ENCODE peak calls at places on chromosomes 13 and 19, in seven cellular contexts. W, Z, C, E, P, J and V are unnamed samples.
A peak's percentile ranks its signal among the peaks of the same experiment; 100 is the strongest.

GRCh38 chr19:49864890-49865289 is 2.5 kb downstream of the PNKP start:
- DNase-seq in P (no peak), Z (no peak), W (no peak), C (no peak), E (no peak), J (no peak), V (no peak)

GRCh38 chr13:113506025-113506685 is 15.6 kb upstream of the DCUN1D2 start:
- DNase-seq in W (no peak), J (no peak), C (no peak), Z (no peak), P (no peak), E (peak; percentile 58), V (no peak)

GRCh38 chr19:2627319-2627829 is 75.1 kb downstream of the GNG7 start:
- DNase-seq in J (peak; percentile 93), C (no peak), E (peak; percentile 98), W (peak; percentile 95), P (no peak), Z (peak; percentile 83), V (peak; percentile 87)

GRCh38 chr13:105804561-105805190 is 730.8 kb downstream of the EFNB2 start:
- DNase-seq in W (no peak), Z (no peak), P (no peak), J (no peak), E (peak; percentile 63), C (no peak), V (peak; percentile 69)

GRCh38 chr13:104773775-104774174 is 1707.6 kb upstream of the SLC10A2 start:
- DNase-seq in Z (no peak), E (peak; percentile 82), P (peak; percentile 44), J (no peak), W (no peak), C (peak; percentile 22), V (peak; percentile 49)

GRCh38 chr13:67130444-67130843 is 99.7 kb downstream of the PCDH9 start:
- DNase-seq in W (no peak), Z (no peak), C (no peak), E (no peak), P (no peak), J (no peak), V (no peak)

GRCh38 chr19:5890099-5890498 is 13.5 kb downstream of the NDUFA11 start:
- DNase-seq in E (no peak), J (no peak), Z (no peak), P (no peak), C (no peak), W (no peak), V (no peak)

GRCh38 chr13:65966991-65967451 is 1263.1 kb downstream of the PCDH9 start:
- DNase-seq in Z (no peak), J (no peak), P (peak; percentile 48), W (no peak), C (peak; percentile 58), E (peak; percentile 76), V (peak; percentile 6)

GRCh38 chr19:48746738-48747575 is at the start of gene IZUMO1:
- DNase-seq in W (no peak), Z (peak; percentile 86), E (peak; percentile 92), C (no peak), J (peak; percentile 68), P (peak; percentile 58), V (peak; percentile 74)

GRCh38 chr13:50389726-50390125 is 374.5 kb downstream of the KCNRG start:
- DNase-seq in E (no peak), J (no peak), P (no peak), Z (no peak), W (no peak), C (no peak), V (no peak)

GRCh38 chr19:29867984-29868383 is 56.2 kb downstream of the CCNE1 start:
- DNase-seq in J (no peak), P (no peak), Z (no peak), E (no peak), W (no peak), C (no peak), V (no peak)

GRCh38 chr13:51245583-51245982 is 23.4 kb downstream of the FAM124A start:
- DNase-seq in P (no peak), Z (no peak), W (no peak), E (no peak), J (no peak), C (no peak), V (no peak)

GRCh38 chr13:109088101-109088500 is 458.7 kb downstream of the MYO16 start:
- DNase-seq in E (peak; percentile 8), P (no peak), C (no peak), W (no peak), Z (no peak), J (no peak), V (no peak)

GRCh38 chr19:35755550-35756371 is 1.1 kb downstream of the HSPB6 start:
- DNase-seq in P (no peak), Z (no peak), J (peak; percentile 87), C (no peak), W (peak; percentile 95), E (peak; percentile 87), V (no peak)

GRCh38 chr13:74210693-74211393 is 76.6 kb upstream of the KLF12 start:
- DNase-seq in Z (no peak), C (no peak), J (peak; percentile 65), P (no peak), W (no peak), E (peak; percentile 88), V (peak; percentile 55)

GRCh38 chr13:40562975-40563349 is 103.5 kb downstream of the FOXO1 start:
- DNase-seq in E (peak; percentile 46), J (no peak), Z (no peak), W (no peak), P (no peak), C (no peak), V (peak; percentile 35)

GRCh38 chr13:105918842-105919741 is 616.4 kb downstream of the EFNB2 start:
- DNase-seq in E (peak; percentile 75), W (no peak), Z (peak; percentile 15), C (no peak), J (no peak), P (peak; percentile 11), V (peak; percentile 6)

GRCh38 chr13:59531571-59532091 is 632.1 kb downstream of the DIAPH3 start:
- DNase-seq in C (peak; percentile 25), Z (peak; percentile 62), W (no peak), P (peak; percentile 35), J (peak; percentile 83), E (peak; percentile 85), V (peak; percentile 89)

GRCh38 chr13:35164324-35164932 is 222.4 kb downstream of the NBEA start:
- DNase-seq in Z (no peak), J (no peak), E (peak; percentile 63), C (no peak), P (no peak), W (no peak), V (no peak)

GRCh38 chr19:41427647-41428480 is 690 bp upstream of the B3GNT8 start:
- DNase-seq in Z (no peak), P (no peak), C (no peak), J (peak; percentile 52), E (peak; percentile 22), W (no peak), V (no peak)
- H3K4me3 ChIP-seq in Z (peak overlapping the region; percentile 40), P (peak overlapping the region; percentile 39), C (peak overlapping the region; percentile 25), J (peak overlapping the region; percentile 63), E (peak overlapping the region; percentile 51), W (peak overlapping the region; percentile 71), V (peak overlapping the region; percentile 37)

DNA sequence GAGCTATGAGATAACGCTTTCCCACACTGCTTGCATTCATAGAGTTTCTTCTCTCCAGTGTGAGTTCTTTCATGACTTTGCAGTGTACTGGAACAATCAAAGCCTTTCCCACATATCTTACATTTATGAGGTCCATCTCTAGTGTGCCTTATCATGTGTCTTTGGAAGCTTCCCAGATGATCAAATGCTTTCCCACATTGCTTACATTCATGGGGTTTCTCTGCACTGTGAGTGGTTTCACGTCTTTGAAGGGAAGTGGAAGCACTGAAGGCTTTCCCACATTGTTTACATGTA is 14.9 kb upstream of the ZNF442 start:
- DNase-seq in E (no peak), J (no peak), W (no peak), P (no peak), Z (no peak), C (no peak), V (no peak)
- H3K4me3 ChIP-seq in E (no peak overlapping the region), J (no peak overlapping the region), W (no peak overlapping the region), P (no peak overlapping the region), Z (no peak overlapping the region), C (no peak overlapping the region), V (no peak overlapping the region)

GRCh38 chr19:8308891-8309291 is 733 bp upstream of the CD320 start:
- DNase-seq in J (no peak), W (no peak), C (no peak), E (no peak), Z (peak; percentile 11), P (no peak), V (no peak)
- H3K4me3 ChIP-seq in J (peak overlapping the region; percentile 61), W (peak overlapping the region; percentile 83), C (no peak overlapping the region), E (peak overlapping the region; percentile 67), Z (peak overlapping the region; percentile 73), P (peak overlapping the region; percentile 3), V (peak overlapping the region; percentile 56)

GRCh38 chr13:54357284-54357933 is 1328.8 kb downstream of the OLFM4 start:
- DNase-seq in P (no peak), Z (no peak), E (no peak), W (no peak), J (no peak), C (no peak), V (no peak)

GRCh38 chr13:54361460-54361859 is 1332.8 kb downstream of the OLFM4 start:
- DNase-seq in J (no peak), P (no peak), E (no peak), Z (no peak), C (no peak), W (no peak), V (no peak)

GRCh38 chr13:54356209-54356608 is 1327.6 kb downstream of the OLFM4 start:
- DNase-seq in C (no peak), E (no peak), Z (no peak), P (no peak), J (no peak), W (no peak), V (no peak)

DNA sequence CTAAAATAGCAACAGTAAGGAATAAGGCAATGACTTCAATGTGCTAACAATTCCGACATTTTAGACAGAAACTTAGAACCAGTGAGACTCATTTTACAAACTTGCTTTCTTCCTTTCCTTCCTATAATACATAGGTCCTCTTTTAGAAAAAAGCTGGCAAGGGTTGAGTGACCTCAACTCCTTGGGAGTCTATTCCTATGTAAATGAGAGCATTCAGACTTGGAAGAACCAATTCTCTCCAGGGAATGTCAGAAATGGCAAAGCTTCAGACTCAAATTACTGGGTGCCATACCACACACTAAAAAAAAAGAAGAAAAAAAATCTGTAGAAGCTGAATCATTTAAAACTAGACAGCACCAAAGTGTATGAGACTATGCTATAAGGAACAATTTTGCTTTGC is 1328.2 kb downstream of the OLFM4 start:
- DNase-seq in P (peak; percentile 46), W (no peak), C (no peak), E (no peak), Z (no peak), J (no peak), V (no peak)
- H3K4me3 ChIP-seq in P (no peak overlapping the region), W (no peak overlapping the region), C (no peak overlapping the region), E (no peak overlapping the region), Z (no peak overlapping the region), J (no peak overlapping the region), V (no peak overlapping the region)

DNA sequence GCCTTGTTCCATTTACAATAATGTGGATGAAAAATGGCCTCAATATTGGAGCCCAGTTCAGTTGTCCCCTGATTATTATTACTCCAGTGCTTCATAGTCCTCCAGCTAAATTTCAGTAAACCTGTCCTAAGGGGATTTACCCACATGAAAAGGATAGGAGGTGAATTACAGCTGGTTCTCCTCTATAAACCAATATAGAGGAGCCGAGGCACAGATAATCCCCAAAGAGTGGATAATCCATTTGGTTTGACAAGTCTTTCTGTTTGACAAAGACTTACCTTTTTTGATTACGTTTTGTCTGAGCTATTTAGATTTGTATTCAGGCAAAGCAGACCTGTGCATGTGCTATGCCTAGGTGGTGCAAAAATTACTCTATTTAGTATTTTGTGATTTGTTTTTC is 2.7 kb downstream of the CNMD start:
- DNase-seq in J (no peak), E (no peak), Z (no peak), W (no peak), C (no peak), P (no peak), V (no peak)
- H3K4me3 ChIP-seq in J (no peak overlapping the region), E (no peak overlapping the region), Z (no peak overlapping the region), W (no peak overlapping the region), C (no peak overlapping the region), P (no peak overlapping the region), V (no peak overlapping the region)